ENCODE peak calls at places on chromosomes 13 and 19, in five cellular contexts. Y is sigmoid colon, X is heart left ventricle, O is IMR-90, Z is stomach. D is an unnamed sample.
A peak's percentile ranks its signal among the peaks of the same experiment; 100 is the strongest.

GRCh38 chr19:18878858-18879578 is 16.9 kb downstream of the CERS1 start:
- DNase-seq in Y (no peak), X (no peak), O (no peak), Z (no peak), D (no peak)

GRCh38 chr19:28929026-28929425 is 283.9 kb downstream of the UQCRFS1 start:
- DNase-seq in Y (no peak), X (no peak), O (peak; percentile 52), Z (no peak), D (no peak)

GRCh38 chr19:30498707-30499106 is 126.5 kb downstream of the ZNF536 start:
- DNase-seq in Y (no peak), X (no peak), O (no peak), Z (no peak), D (no peak)

GRCh38 chr13:38707433-38707832 is 20.6 kb downstream of the FREM2 start:
- DNase-seq in Y (no peak), X (no peak), O (no peak), Z (no peak), D (no peak)

GRCh38 chr13:71871180-71871754 is 4.3 kb upstream of the DACH1 start:
- DNase-seq in Y (no peak), X (no peak), O (no peak), Z (no peak), D (no peak)

GRCh38 chr13:85638815-85639393 is 160.3 kb downstream of the SLITRK6 start:
- DNase-seq in Y (no peak), X (no peak), O (no peak), Z (no peak), D (no peak)

GRCh38 chr19:8611391-8611883 is 922 bp upstream of the ADAMTS10 start:
- DNase-seq in Y (no peak), X (peak; percentile 45), O (no peak), Z (no peak), D (peak; percentile 36)

GRCh38 chr13:39100996-39101751 is 62.9 kb downstream of the NHLRC3 start:
- DNase-seq in Y (no peak), X (no peak), O (no peak), Z (no peak), D (no peak)

GRCh38 chr13:102700088-102701031 is 5.5 kb upstream of the METTL21C start:
- DNase-seq in Y (no peak), X (no peak), O (no peak), Z (no peak), D (peak; percentile 36)

GRCh38 chr13:73335938-73336337 is 277.1 kb downstream of the KLF5 start:
- DNase-seq in Y (no peak), X (no peak), O (no peak), Z (no peak), D (no peak)

GRCh38 chr19:7732045-7732444 is at the start of gene CLEC4G:
- DNase-seq in Y (no peak), X (no peak), O (no peak), Z (no peak), D (no peak)

GRCh38 chr13:23748109-23748508 is 141.1 kb downstream of the MIPEP start:
- DNase-seq in Y (no peak), X (no peak), O (peak; percentile 51), Z (no peak), D (no peak)

GRCh38 chr13:32911506-32911905 is 104.7 kb upstream of the KL start:
- DNase-seq in Y (no peak), X (peak; percentile 36), O (peak; percentile 57), Z (no peak), D (no peak)

GRCh38 chr19:30682576-30683536 is 310.7 kb downstream of the ZNF536 start:
- DNase-seq in Y (peak; percentile 85), X (peak; percentile 73), O (peak; percentile 82), Z (peak; percentile 74), D (peak; percentile 89)

GRCh38 chr13:76833465-76833864 is 52.7 kb downstream of the KCTD12 start:
- DNase-seq in Y (no peak), X (no peak), O (no peak), Z (no peak), D (no peak)

GRCh38 chr13:39565036-39565949 is 37.7 kb downstream of the LHFPL6 start:
- DNase-seq in Y (no peak), X (peak; percentile 27), O (peak; percentile 95), Z (no peak), D (peak; percentile 35)

GRCh38 chr13:113076681-113077401 is 28.8 kb upstream of the F7 start:
- DNase-seq in Y (peak; percentile 57), X (peak; percentile 24), O (no peak), Z (no peak), D (no peak)

GRCh38 chr19:17944301-17944700 is 11.5 kb downstream of the CCDC124 start:
- DNase-seq in Y (peak; percentile 79), X (no peak), O (peak; percentile 88), Z (no peak), D (peak; percentile 40)

GRCh38 chr13:46405457-46405856 is 18.4 kb upstream of the RUBCNL start:
- DNase-seq in Y (no peak), X (no peak), O (no peak), Z (no peak), D (no peak)

GRCh38 chr19:10398819-10399218 is 4.5 kb downstream of the CDC37 start:
- DNase-seq in Y (no peak), X (no peak), O (no peak), Z (no peak), D (no peak)

GRCh38 chr19:1206063-1206732 is 620 bp downstream of the STK11 start:
- DNase-seq in Y (no peak), X (no peak), O (no peak), Z (no peak), D (no peak)
- H3K27ac ChIP-seq in Y (peak overlapping the region; percentile 79), X (peak overlapping the region; percentile 94), O (peak overlapping the region; percentile 53), Z (peak overlapping the region; percentile 87), D (peak overlapping the region; percentile 65)

GRCh38 chr19:40322951-40323615 is 25.1 kb downstream of the C19orf47 start:
- DNase-seq in Y (no peak), X (no peak), O (no peak), Z (no peak), D (no peak)

GRCh38 chr19:40322271-40322610 is 26.0 kb downstream of the C19orf47 start:
- DNase-seq in Y (no peak), X (no peak), O (no peak), Z (no peak), D (no peak)

GRCh38 chr19:40321566-40322270 is 26.5 kb downstream of the C19orf47 start:
- DNase-seq in Y (no peak), X (no peak), O (no peak), Z (no peak), D (no peak)

GRCh38 chr19:40323705-40324104 is 24.5 kb downstream of the C19orf47 start:
- DNase-seq in Y (no peak), X (no peak), O (no peak), Z (no peak), D (no peak)

GRCh38 chr19:40326201-40326600 is 22.0 kb downstream of the C19orf47 start:
- DNase-seq in Y (no peak), X (no peak), O (no peak), Z (no peak), D (no peak)
- TF ChIP-seq POLR2A in Y (no peak), X (no peak), O (no peak), Z (no peak), D (no peak)

DNA sequence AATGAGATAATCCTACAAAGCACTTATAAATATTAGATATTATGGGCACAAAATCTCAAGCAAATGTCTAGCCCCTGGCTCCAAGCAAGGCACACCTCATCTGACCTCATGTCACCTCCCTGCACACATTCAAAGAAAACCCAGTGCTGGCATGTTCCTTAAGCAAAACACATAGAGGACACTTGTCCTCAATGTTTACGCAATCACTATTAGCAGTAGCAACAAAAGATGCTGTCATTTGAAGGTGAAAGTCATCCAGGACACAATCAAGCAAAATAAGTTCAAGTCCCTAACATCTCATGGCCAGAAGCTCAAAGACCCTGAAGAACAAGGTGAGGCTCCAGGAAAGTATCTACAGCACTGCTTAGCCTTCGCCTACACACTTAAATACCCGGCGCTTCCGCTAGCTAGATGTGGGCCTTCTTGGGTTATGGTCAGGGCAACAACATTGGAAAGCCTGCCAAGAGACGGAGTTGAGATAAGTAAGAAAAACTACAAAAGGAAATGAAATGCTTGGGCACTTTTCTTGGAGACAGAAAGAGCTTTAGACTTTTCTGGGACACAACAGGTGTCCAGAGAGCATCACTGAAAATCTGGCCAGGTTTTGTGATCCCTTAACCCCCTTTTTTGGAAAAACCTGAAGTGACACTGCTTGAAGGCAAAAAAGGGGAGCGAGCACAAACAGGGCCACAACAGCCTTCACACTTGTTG is 85.7 kb downstream of the FOXO1 start:
- DNase-seq in Y (no peak), X (no peak), O (no peak), Z (peak; percentile 56), D (no peak)
- H3K27ac ChIP-seq in Y (no peak overlapping the region), X (no peak overlapping the region), O (no peak overlapping the region), Z (peak overlapping the region; percentile 30), D (peak overlapping the region; percentile 27)

GRCh38 chr13:45122941-45123340 is 2.6 kb downstream of the GTF2F2 start:
- DNase-seq in Y (no peak), X (no peak), O (no peak), Z (no peak), D (no peak)

GRCh38 chr13:45121421-45121820 is 1.1 kb downstream of the GTF2F2 start:
- DNase-seq in Y (no peak), X (no peak), O (peak; percentile 53), Z (no peak), D (no peak)

GRCh38 chr13:45119469-45119989 is 781 bp upstream of the GTF2F2 start:
- DNase-seq in Y (no peak), X (no peak), O (peak; percentile 77), Z (no peak), D (no peak)

GRCh38 chr13:45120967-45121366 is 657 bp downstream of the GTF2F2 start:
- DNase-seq in Y (no peak), X (no peak), O (no peak), Z (no peak), D (no peak)

DNA sequence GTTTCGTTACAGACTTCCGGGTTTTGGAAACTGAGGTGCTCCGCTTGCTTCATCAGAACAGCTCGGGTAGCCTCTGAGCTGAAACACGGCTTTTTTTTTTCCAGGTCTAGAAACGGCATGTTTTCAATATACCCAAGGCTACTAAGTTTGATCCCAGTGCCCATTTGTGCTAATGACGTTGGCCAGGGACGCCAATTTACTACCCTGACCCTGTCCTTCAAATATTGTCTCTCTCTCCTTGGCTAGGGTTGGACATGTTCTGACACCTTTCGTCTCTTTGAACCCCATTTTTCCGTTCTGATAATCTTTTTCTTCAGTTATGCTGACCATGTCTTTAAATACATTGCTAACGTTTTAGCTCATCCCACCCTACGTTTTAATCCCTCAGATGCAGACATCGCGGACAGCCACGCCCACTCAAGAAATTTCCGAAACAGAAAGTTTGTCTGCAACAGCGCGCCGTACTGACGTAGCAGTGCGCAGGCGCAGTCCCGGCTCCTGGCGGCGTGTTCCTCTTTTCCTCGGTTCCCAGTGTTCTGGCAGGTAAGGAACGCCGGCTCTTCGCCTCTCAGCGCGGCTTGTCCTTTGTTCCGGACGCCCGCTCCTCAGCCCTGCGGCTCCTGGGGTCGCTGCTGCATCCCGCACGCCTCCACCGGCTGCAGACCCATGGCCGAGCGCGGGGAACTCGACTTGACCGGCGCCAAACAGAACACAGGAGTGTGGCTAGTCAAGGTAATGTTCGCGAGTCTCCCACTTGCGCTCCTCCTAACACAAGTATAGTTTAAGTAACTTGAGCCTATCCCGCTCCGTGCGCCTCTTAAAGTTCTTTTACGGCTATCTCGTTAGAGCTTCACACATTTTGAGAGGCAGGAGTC is at the start of gene GTF2F2:
- DNase-seq in Y (peak; percentile 96), X (peak; percentile 92), O (peak; percentile 90), Z (peak; percentile 91), D (peak; percentile 90)
- TF ChIP-seq POLR2A in Y (peak; percentile 21), X (peak; percentile 50), O (peak; percentile 72), Z (no peak), D (peak; percentile 46)

DNA sequence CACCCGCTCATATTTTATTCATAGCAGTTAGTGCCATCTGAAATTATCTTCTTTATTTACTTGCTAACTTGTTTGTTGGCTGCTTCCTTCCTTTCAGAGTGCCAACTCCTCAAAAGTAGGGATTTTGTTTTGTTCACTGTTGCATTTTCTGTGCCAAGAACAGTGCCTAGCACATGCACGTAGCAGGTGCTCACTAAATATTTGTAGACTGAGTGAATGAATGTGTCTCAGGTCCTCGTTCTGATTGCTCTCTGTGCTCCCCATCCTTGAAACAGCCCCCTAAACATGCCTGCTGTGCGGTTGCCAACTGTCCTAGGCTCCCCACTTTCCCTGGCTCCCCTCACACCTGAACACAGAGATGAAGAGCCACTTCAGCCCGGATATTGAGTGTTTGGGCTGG is 1.5 kb downstream of the GIPC1 start:
- DNase-seq in Y (no peak), X (no peak), O (no peak), Z (no peak), D (no peak)
- H3K27ac ChIP-seq in Y (peak overlapping the region; percentile 79), X (no peak overlapping the region), O (peak overlapping the region; percentile 19), Z (peak overlapping the region; percentile 89), D (peak overlapping the region; percentile 80)

D was measured in uterus.